ENCODE peak calls at places on chromosomes 4 and X, in five cellular contexts. Z is iPS DF 6.9; T is OCI-LY7; F is activated CD8-positive, alpha-beta memory T cell treated with anti-CD3 and anti-CD28 coated beads for 48 hours; K is NCI-H1092. O is an unnamed sample.

GRCh38 chr4:112002301-112002700 is 143.0 kb upstream of the FAM241A start:
- DNase-seq in F (no peak), Z (no peak), K (no peak), T (no peak), O (no peak)

GRCh38 chr4:856468-856901 is 30.6 kb upstream of the CPLX1 start:
- DNase-seq in F (no peak), K (no peak), T (no peak), Z (no peak), O (no peak)

GRCh38 chr4:46032061-46032460 is 91.8 kb downstream of the GABRG1 start:
- DNase-seq in Z (no peak), T (no peak), F (no peak), K (no peak), O (no peak)

GRCh38 chrX:7586126-7586525 is 256.8 kb upstream of the VCX start:
- DNase-seq in F (no peak), Z (no peak), K (no peak), T (peak), O (no peak)

GRCh38 chr4:144873591-144873990 is 224.4 kb downstream of the ANAPC10 start:
- DNase-seq in F (no peak), Z (no peak), T (no peak), K (no peak), O (no peak)

GRCh38 chrX:19638968-19639539 is 123.7 kb upstream of the MAP3K15 start:
- DNase-seq in F (no peak), Z (no peak), T (no peak), K (no peak), O (no peak)

GRCh38 chrX:141278306-141278705 is 36.0 kb upstream of the SPANXC start:
- DNase-seq in K (no peak), T (peak), F (no peak), Z (peak), O (peak)

GRCh38 chr4:81031389-81032173 is 1.1 kb downstream of the BMP3 start:
- DNase-seq in T (peak), K (no peak), Z (no peak), F (no peak), O (peak)

GRCh38 chr4:48483006-48483776 is at the start of gene SLC10A4:
- DNase-seq in Z (no peak), K (peak), F (no peak), T (no peak), O (peak)

GRCh38 chrX:153926863-153927685 is 1.0 kb upstream of the ARHGAP4 start:
- DNase-seq in K (peak), T (peak), F (peak), Z (no peak), O (peak)

GRCh38 chrX:33211356-33212254 is at the start of gene DMD:
- DNase-seq in K (no peak), T (no peak), F (no peak), Z (no peak), O (peak)

GRCh38 chr4:78369691-78370090 is 181.9 kb upstream of the ANXA3 start:
- DNase-seq in T (no peak), Z (peak), F (no peak), K (peak), O (peak)